ENCODE peak calls at places on chromosomes 7 and 10, in six cellular contexts. O is astrocyte of the spinal cord; W is lower lobe of right lung; J is CD8-positive, alpha-beta T cell; I is A673; U is cardiac muscle cell. E is an unnamed sample.

GRCh38 chr7:108167460-108167859 is 37.3 kb upstream of the LAMB4 start:
- DNase-seq in O (no peak), W (no peak), J (no peak), I (peak; percentile 37), U (no peak), E (no peak)

GRCh38 chr10:132158810-132159209 is 27.9 kb upstream of the DPYSL4 start:
- DNase-seq in O (no peak), W (no peak), J (no peak), I (no peak), U (no peak), E (no peak)

GRCh38 chr7:40403664-40404476 is 269.1 kb downstream of the SUGCT start:
- DNase-seq in O (no peak), W (no peak), J (no peak), I (peak; percentile 4), U (no peak), E (no peak)

GRCh38 chr10:62818426-62819011 is 2.4 kb upstream of the EGR2 start:
- DNase-seq in O (no peak), W (peak; percentile 67), J (no peak), I (peak; percentile 44), U (peak; percentile 65), E (peak; percentile 4)

GRCh38 chr10:131788386-131788785 is 112.4 kb upstream of the PPP2R2D start:
- DNase-seq in O (no peak), W (no peak), J (no peak), I (no peak), U (no peak), E (no peak)

GRCh38 chr7:64559206-64559605 is 3.7 kb downstream of the ZNF680 start:
- DNase-seq in O (peak; percentile 42), W (no peak), J (no peak), I (no peak), U (no peak), E (peak; percentile 68)

GRCh38 chr10:122060250-122060649 is 71.3 kb downstream of the TACC2 start:
- DNase-seq in O (peak; percentile 29), W (no peak), J (no peak), I (no peak), U (no peak), E (peak; percentile 46)

GRCh38 chr7:75038508-75038907 is 35.1 kb downstream of the RCC1L start:
- DNase-seq in O (no peak), W (no peak), J (no peak), I (no peak), U (no peak), E (no peak)

GRCh38 chr7:77696643-77697534 is 630 bp downstream of the RSBN1L start:
- DNase-seq in O (peak; percentile 55), W (peak; percentile 81), J (peak; percentile 43), I (peak; percentile 74), U (peak; percentile 82), E (peak; percentile 54)

DNA sequence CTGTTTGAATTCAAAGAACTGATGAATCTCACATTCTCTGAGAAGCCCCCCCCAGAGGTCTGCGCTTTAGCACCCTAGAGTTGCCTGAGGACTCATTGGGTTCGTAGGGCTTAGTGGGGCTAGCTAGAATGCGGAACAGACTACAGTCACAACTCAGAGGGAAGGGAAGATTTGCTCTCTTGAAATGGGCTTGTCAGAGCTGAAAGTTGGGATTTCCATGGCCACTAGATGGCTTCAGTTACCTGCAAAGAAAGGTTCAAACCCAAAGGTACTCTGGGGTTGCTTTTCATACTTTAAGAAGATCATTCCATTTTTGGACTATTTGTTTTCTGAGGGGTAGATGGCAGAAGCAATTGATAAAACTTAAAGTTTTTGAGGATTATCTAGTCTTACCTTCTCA is 205.0 kb downstream of the BBS9 start:
- DNase-seq in O (peak; percentile 29), W (no peak), J (no peak), I (peak; percentile 39), U (peak; percentile 25), E (peak; percentile 60)
- TF ChIP-seq CTCF in O (peak; percentile 47), W (peak; percentile 27), J (no peak), I (peak; percentile 58), U (peak; percentile 42), E (peak; percentile 70)

GRCh38 chr7:49483142-49483541 is 290.3 kb upstream of the VWC2 start:
- DNase-seq in O (no peak), W (no peak), J (no peak), I (no peak), U (peak; percentile 16), E (no peak)
- TF ChIP-seq CTCF in O (no peak), W (no peak), J (no peak), I (no peak), U (no peak), E (no peak)

GRCh38 chr10:78852856-78853255 is 215.9 kb upstream of the ZMIZ1 start:
- DNase-seq in O (no peak), W (no peak), J (no peak), I (peak; percentile 9), U (no peak), E (peak; percentile 34)
- TF ChIP-seq CTCF in O (no peak), W (peak; percentile 35), J (peak; percentile 19), I (peak; percentile 42), U (peak; percentile 33), E (peak; percentile 50)

DNA sequence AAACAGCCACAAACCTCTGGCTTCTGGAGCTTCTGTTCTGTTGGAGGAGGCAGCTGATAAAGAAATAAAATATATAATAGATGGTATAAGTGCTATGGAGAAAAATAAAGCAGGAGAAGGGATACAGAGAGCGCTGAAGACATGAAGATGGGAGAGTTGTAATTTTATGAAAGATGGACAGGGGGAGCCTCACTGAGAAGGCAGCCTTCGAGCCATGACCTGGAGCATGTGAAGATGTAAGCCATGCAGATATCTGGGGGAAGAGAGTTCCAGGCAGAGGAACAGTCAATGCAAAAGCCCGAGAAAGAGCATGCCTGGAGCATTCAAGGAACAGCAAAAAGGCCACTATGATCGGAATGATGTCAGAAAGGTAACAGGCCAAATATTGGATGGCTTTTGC is 187.5 kb downstream of the KIAA1217 start:
- DNase-seq in O (no peak), W (no peak), J (no peak), I (peak; percentile 50), U (no peak), E (peak; percentile 32)
- TF ChIP-seq CTCF in O (peak; percentile 33), W (no peak), J (no peak), I (peak; percentile 44), U (peak; percentile 18), E (peak; percentile 51)

DNA sequence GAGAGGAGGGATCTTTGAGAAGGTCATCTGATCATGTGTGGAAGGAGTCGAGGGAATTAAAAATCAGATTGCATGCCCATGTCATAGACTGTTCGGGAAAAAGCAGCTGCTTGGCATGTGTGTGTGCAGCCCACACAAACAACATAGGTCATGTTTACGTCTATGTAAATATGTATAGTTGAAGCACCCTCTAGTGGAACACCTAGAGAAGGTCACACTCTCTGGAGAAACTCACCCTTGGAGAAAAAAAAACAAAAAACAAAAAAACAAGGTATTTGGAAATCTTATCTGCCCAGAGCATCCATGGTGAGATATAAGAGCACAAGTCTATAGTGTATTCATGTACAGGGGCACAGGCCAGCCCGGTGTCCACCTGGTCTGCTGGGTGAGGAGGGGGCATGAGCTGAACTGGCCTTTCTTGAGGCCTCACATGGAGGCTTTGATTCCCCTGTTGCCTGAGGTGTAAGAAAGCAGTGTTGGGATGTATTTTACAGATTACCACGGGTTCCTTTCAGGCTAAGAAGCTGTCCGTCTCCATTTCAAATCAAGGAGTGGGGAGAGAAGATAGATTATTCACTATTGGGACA is 98.0 kb downstream of the NPY start:
- DNase-seq in O (peak; percentile 9), W (no peak), J (no peak), I (peak; percentile 58), U (peak; percentile 46), E (peak; percentile 47)
- TF ChIP-seq CTCF in O (peak; percentile 49), W (peak; percentile 28), J (no peak), I (peak; percentile 77), U (peak; percentile 47), E (peak; percentile 51)

DNA sequence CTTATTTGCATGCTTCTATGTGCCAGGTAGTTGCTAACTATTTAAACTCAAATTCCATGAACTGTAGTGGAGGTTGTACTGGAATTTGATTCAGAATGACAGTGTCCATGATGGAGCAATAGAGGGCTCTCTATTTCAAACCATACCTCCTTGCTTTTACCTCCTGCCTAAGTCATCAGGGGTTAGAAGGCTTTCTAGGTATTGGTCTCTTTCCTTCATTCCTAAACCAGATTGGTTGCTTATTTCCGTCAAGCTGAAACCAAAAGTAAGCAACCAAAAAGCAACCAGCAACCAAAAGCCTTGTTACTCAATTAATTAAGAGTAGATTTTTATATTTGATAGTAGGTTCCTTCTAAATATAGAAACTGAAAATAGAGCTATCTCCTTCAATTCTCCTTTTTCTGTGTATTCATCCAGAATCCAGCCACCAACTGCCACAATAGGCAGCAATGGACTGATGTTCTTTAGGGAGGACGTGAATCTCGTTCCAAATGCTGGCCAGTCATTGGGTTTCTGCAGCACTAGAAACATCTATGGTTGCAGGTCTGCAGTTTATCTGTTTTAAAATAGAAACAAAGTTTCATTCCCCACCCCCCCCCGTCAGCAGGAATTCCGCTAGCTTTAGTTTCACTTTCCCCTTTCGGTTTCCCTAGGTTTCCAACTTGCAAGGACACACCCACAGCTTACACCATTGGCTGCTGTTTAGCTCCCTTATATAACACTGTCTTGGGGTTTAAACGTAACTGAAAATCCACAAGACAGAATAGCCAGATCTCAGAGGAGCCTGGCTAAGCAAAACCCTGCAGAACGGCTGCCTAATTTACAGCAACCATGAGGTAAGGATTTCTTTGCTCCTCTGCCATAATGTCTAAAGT is at the start of gene IFIT1:
- DNase-seq in O (peak; percentile 94), W (no peak), J (peak; percentile 23), I (peak; percentile 82), U (peak; percentile 86), E (peak; percentile 98)
- TF ChIP-seq CTCF in O (no peak), W (no peak), J (no peak), I (no peak), U (no peak), E (no peak)

GRCh38 chr10:112456533-112456932 is 9.5 kb downstream of the VTI1A start:
- DNase-seq in O (no peak), W (no peak), J (no peak), I (no peak), U (no peak), E (no peak)
- TF ChIP-seq CTCF in O (no peak), W (no peak), J (no peak), I (no peak), U (no peak), E (no peak)

GRCh38 chr7:128869138-128869943 is 6.7 kb downstream of the ATP6V1F start:
- DNase-seq in O (peak; percentile 19), W (peak; percentile 70), J (peak; percentile 11), I (peak; percentile 65), U (peak; percentile 80), E (peak; percentile 37)
- TF ChIP-seq CTCF in O (peak; percentile 4), W (peak; percentile 18), J (peak; percentile 13), I (peak; percentile 13), U (no peak), E (no peak)

DNA sequence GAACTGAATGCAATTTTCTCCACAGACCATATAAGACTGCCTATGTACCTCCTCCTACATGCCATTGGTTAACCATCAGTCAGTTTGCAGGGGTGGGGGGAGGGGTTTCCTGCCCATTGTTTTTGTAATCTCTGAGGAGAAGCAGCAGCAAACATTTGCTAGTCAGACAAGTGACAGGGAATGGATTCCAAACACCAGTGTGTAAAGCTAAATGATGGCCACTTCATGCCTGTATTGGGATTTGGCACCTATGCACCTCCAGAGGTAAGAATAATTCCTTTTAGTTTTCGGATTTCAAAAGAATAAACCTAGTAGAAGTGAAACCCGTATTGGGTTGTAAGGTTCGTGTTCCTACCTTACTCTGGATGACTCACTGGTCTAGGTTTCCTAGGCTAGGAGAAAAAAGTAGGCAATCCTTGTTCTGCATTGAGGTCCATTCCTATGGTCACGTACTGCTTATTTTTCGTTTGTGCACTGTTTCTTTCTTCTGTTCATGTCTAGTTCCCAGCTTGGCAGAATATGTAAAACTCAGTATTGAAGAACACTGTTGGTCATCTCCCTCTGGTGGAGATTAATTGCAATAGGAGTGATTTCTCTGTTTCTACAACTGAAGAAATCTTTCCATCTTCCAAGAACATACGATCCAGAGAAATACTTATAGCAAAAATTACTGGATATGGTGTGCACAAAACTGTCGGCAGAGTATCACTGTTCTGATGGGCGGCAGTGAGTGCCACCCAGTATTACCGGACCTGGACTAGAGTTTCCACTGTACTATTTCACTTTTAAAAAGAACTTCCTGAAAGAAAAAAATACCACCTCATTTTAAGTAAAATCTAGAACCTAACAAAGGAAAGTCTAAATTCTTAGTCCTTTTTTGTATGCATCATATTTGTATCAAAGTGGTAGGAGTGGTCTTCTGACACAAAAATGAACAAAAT is at the start of gene AKR1C3:
- DNase-seq in O (peak; percentile 52), W (no peak), J (no peak), I (peak; percentile 89), U (peak; percentile 53), E (peak; percentile 90)
- TF ChIP-seq CTCF in O (peak; percentile 50), W (peak; percentile 68), J (peak; percentile 48), I (peak; percentile 80), U (peak; percentile 66), E (peak; percentile 72)